ENCODE peak calls at places on chromosomes 5 and 9, in six cellular contexts. T is non-pigmented ciliary epithelial cell, Z is H9, H is left kidney, M is dermis microvascular lymphatic vessel endothelial cell, P is GM03348. X is an unnamed sample.

GRCh38 chr9:87557996-87558395 is 60.3 kb downstream of the DAPK1 start:
- DNase-seq in M (no peak), Z (no peak), P (no peak), T (no peak), H (no peak), X (no peak)

GRCh38 chr9:129405831-129406220 is 215.1 kb downstream of the C9orf50 start:
- DNase-seq in M (no peak), T (no peak), P (no peak), Z (no peak), H (peak; percentile 2), X (no peak)

GRCh38 chr5:138303365-138303764 is 28.2 kb downstream of the CDC25C start:
- DNase-seq in Z (no peak), P (peak; percentile 27), T (peak; percentile 19), H (no peak), M (no peak), X (peak; percentile 63)

GRCh38 chr5:74209566-74209965 is 431.0 kb downstream of the ENC1 start:
- DNase-seq in H (no peak), M (no peak), P (peak; percentile 25), T (no peak), Z (no peak), X (no peak)

GRCh38 chr9:106228861-106229260 is 534.5 kb downstream of the TMEM38B start:
- DNase-seq in M (no peak), P (no peak), Z (no peak), H (no peak), T (no peak), X (no peak)

GRCh38 chr5:157463081-157463480 is 3.1 kb downstream of the NIPAL4 start:
- DNase-seq in H (no peak), P (no peak), T (no peak), Z (no peak), M (no peak), X (no peak)

GRCh38 chr5:122180146-122180712 is 50.9 kb downstream of the ZNF474 start:
- DNase-seq in Z (no peak), T (no peak), P (no peak), M (no peak), H (no peak), X (no peak)

GRCh38 chr9:128846680-128847030 is 17.1 kb upstream of the SPOUT1 start:
- DNase-seq in H (no peak), T (no peak), Z (no peak), M (no peak), P (peak; percentile 1), X (no peak)

GRCh38 chr9:38289486-38290275 is 102.8 kb upstream of the ALDH1B1 start:
- DNase-seq in P (no peak), M (no peak), Z (no peak), H (no peak), T (no peak), X (no peak)

GRCh38 chr9:16964228-16964627 is 93.8 kb upstream of the BNC2 start:
- DNase-seq in T (peak; percentile 99), P (peak; percentile 87), H (no peak), M (no peak), Z (no peak), X (peak; percentile 98)

GRCh38 chr5:89265511-89266169 is 382.7 kb upstream of the MEF2C start:
- DNase-seq in Z (no peak), M (no peak), P (peak; percentile 52), H (no peak), T (peak; percentile 84), X (peak; percentile 76)

GRCh38 chr9:96020822-96021615 is 145.5 kb downstream of the ERCC6L2 start:
- DNase-seq in M (no peak), P (peak; percentile 57), Z (no peak), T (no peak), H (peak; percentile 76), X (peak; percentile 16)

GRCh38 chr9:124752967-124753366 is 18.1 kb downstream of the NR6A1 start:
- DNase-seq in Z (no peak), M (no peak), T (peak; percentile 51), H (no peak), P (peak; percentile 62), X (peak; percentile 74)

GRCh38 chr9:121249563-121249962 is 18.4 kb upstream of the GSN start:
- DNase-seq in P (no peak), H (no peak), Z (no peak), T (no peak), M (no peak), X (no peak)

X was measured in foreskin fibroblast.